ENCODE peak calls at places on chromosomes 2 and 18, in eight cellular contexts. C is transverse colon; A is CD4-positive, CD25-positive, alpha-beta regulatory T cell; Z is CD4-positive, alpha-beta T cell; Y is psoas muscle; H is IMR-90; V is coronary artery; F is endodermal cell. R is an unnamed sample.

GRCh38 chr2:165970663-165971062 is 17.1 kb upstream of the TTC21B start:
- DNase-seq in Y (no peak), H (no peak), V (no peak), C (no peak), Z (no peak), F (no peak), A (no peak), R (no peak)

GRCh38 chr2:212939777-212940531 is 211.5 kb downstream of the IKZF2 start:
- DNase-seq in C (peak), H (no peak), V (no peak), Z (no peak), A (no peak), F (peak), Y (no peak), R (no peak)

GRCh38 chr18:73264562-73264921 is 396.8 kb upstream of the NETO1 start:
- DNase-seq in V (no peak), F (no peak), Y (no peak), Z (no peak), A (no peak), C (no peak), H (no peak), R (no peak)

GRCh38 chr2:218954541-218955300 is 4.7 kb upstream of the CDK5R2 start:
- DNase-seq in A (no peak), F (no peak), H (no peak), V (no peak), Z (no peak), Y (no peak), C (no peak), R (no peak)

GRCh38 chr18:41955688-41956087 is 654 bp downstream of the PIK3C3 start:
- DNase-seq in C (no peak), H (no peak), V (no peak), A (no peak), Z (no peak), F (no peak), Y (no peak), R (no peak)

GRCh38 chr2:28950941-28951630 is 30.0 kb upstream of the TOGARAM2 start:
- DNase-seq in V (no peak), F (no peak), A (no peak), Z (no peak), Y (no peak), H (no peak), C (no peak), R (no peak)

GRCh38 chr2:9771481-9772017 is 71.7 kb upstream of the TAF1B start:
- DNase-seq in C (no peak), V (no peak), Y (no peak), H (peak), Z (no peak), F (peak), A (no peak), R (no peak)

GRCh38 chr2:17800693-17801458 is 15.4 kb upstream of the MSGN1 start:
- DNase-seq in C (peak), H (no peak), F (no peak), Z (no peak), V (no peak), Y (no peak), A (no peak), R (no peak)

GRCh38 chr2:124281556-124281955 is 256.5 kb downstream of the CNTNAP5 start:
- DNase-seq in H (no peak), C (no peak), A (no peak), F (no peak), Y (peak), V (no peak), Z (no peak), R (no peak)

GRCh38 chr2:133773862-133774674 is 205.8 kb upstream of the NCKAP5 start:
- DNase-seq in V (no peak), H (no peak), A (no peak), C (no peak), Z (no peak), Y (no peak), F (no peak), R (no peak)

GRCh38 chr2:26702025-26702424 is 9.5 kb downstream of the KCNK3 start:
- DNase-seq in C (no peak), F (no peak), Z (no peak), Y (no peak), H (peak), A (no peak), V (no peak), R (no peak)

GRCh38 chr2:127078691-127079270 is 28.2 kb downstream of the BIN1 start:
- DNase-seq in F (no peak), Z (no peak), Y (peak), V (no peak), C (no peak), A (no peak), H (no peak), R (no peak)

GRCh38 chr2:202261531-202261930 is 4.0 kb upstream of the NOP58 start:
- DNase-seq in C (no peak), H (peak), F (no peak), V (no peak), Z (no peak), A (no peak), Y (no peak), R (no peak)

GRCh38 chr2:133956434-133956935 is 297.4 kb upstream of the MGAT5 start:
- DNase-seq in Y (no peak), H (no peak), Z (no peak), F (no peak), A (no peak), C (no peak), V (no peak), R (no peak)

GRCh38 chr2:60926751-60927568 is 45.6 kb downstream of the REL start:
- DNase-seq in C (no peak), F (no peak), Y (no peak), A (no peak), H (peak), V (no peak), Z (no peak), R (no peak)

GRCh38 chr2:37635359-37636208 is 35.9 kb downstream of the CDC42EP3 start:
- DNase-seq in F (no peak), V (no peak), Y (no peak), H (peak), A (peak), C (peak), Z (peak), R (peak)

GRCh38 chr2:37633234-37633633 is 38.2 kb downstream of the CDC42EP3 start:
- DNase-seq in C (no peak), Y (no peak), F (no peak), V (no peak), H (no peak), A (no peak), Z (no peak), R (no peak)

GRCh38 chr2:37632310-37632709 is 39.1 kb downstream of the CDC42EP3 start:
- DNase-seq in V (no peak), F (no peak), Z (no peak), Y (no peak), H (peak), C (no peak), A (no peak), R (no peak)

GRCh38 chr2:37634914-37635358 is 36.5 kb downstream of the CDC42EP3 start:
- DNase-seq in A (no peak), H (no peak), V (no peak), C (no peak), Y (no peak), F (no peak), Z (no peak), R (no peak)

DNA sequence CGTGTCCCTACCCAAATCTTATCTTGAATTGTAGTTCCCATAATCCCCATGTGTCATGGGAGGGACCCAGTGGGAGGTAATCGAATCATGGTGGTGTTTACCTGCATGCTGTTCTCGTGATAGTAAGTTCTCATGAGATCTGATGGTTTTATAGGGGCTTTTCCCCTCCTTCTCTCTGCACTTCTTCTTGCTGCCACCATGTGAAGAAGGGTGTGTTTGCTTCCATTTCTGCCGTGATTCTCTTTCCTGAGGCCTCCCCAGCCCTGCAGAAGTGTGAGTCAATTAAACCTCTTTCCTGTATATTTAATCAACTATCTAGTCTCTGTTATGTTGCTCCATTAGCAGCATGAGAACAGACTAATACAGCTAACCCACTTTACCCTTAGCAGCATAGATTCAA is 37.6 kb downstream of the CDC42EP3 start:
- DNase-seq in H (no peak), C (no peak), F (no peak), Z (no peak), V (no peak), Y (no peak), A (no peak), R (no peak)
- H3K27ac ChIP-seq in H (no peak), C (no peak), F (no peak), Z (no peak), V (no peak), Y (peak), A (peak), R (no peak)

GRCh38 chr2:12603781-12604180 is 113.0 kb upstream of the TRIB2 start:
- DNase-seq in F (no peak), V (no peak), H (no peak), Z (no peak), A (no peak), C (no peak), Y (no peak), R (no peak)

GRCh38 chr2:12605936-12606335 is 110.8 kb upstream of the TRIB2 start:
- DNase-seq in C (no peak), H (peak), V (no peak), Y (no peak), F (no peak), A (no peak), Z (no peak), R (no peak)

GRCh38 chr2:12606472-12607000 is 110.2 kb upstream of the TRIB2 start:
- DNase-seq in A (no peak), Z (no peak), C (no peak), H (peak), V (no peak), F (no peak), Y (no peak), R (no peak)

GRCh38 chr2:12604248-12604801 is 112.4 kb upstream of the TRIB2 start:
- DNase-seq in A (no peak), Z (no peak), V (no peak), C (no peak), F (no peak), H (no peak), Y (no peak), R (no peak)

DNA sequence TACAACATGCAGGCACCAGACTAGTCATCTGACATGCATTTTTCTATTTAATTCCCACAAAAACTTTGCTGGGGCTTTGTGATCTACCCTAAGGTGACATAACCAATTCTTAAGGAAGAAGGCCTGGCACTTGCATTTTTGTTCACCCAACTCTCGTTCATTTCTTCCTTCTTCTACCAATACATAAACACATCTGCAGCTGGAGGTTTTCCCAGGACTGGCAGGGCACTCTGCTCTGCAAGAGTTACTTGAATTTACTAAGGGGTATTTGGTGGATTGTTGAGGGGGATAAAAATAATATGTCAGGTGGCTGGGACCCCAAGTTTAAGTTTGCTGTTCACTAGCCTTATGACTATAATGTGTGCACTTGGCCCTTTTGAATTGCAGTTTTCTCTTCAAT is 111.4 kb upstream of the TRIB2 start:
- DNase-seq in V (no peak), Y (no peak), H (no peak), F (no peak), C (no peak), A (no peak), Z (no peak), R (no peak)
- H3K27ac ChIP-seq in V (no peak), Y (no peak), H (no peak), F (no peak), C (no peak), A (no peak), Z (no peak), R (no peak)

GRCh38 chr2:54629390-54629789 is 94.1 kb upstream of the EML6 start:
- DNase-seq in H (no peak), Z (no peak), F (no peak), Y (no peak), A (no peak), V (no peak), C (no peak), R (no peak)

GRCh38 chr2:54629914-54630609 is 93.4 kb upstream of the EML6 start:
- DNase-seq in Y (peak), F (no peak), V (no peak), Z (no peak), A (no peak), H (peak), C (peak), R (peak)

GRCh38 chr2:54628957-54629356 is 94.5 kb upstream of the EML6 start:
- DNase-seq in V (no peak), A (no peak), F (no peak), C (no peak), Z (no peak), H (no peak), Y (no peak), R (no peak)

GRCh38 chr2:54631755-54632154 is 91.7 kb upstream of the EML6 start:
- DNase-seq in V (no peak), Y (no peak), C (no peak), A (no peak), Z (no peak), F (no peak), H (no peak), R (no peak)

GRCh38 chr2:54630841-54631497 is 92.5 kb upstream of the EML6 start:
- DNase-seq in A (no peak), F (no peak), C (no peak), V (no peak), Z (no peak), H (no peak), Y (peak), R (no peak)
- H3K27ac ChIP-seq in A (no peak), F (no peak), C (no peak), V (no peak), Z (no peak), H (no peak), Y (peak), R (peak)

DNA sequence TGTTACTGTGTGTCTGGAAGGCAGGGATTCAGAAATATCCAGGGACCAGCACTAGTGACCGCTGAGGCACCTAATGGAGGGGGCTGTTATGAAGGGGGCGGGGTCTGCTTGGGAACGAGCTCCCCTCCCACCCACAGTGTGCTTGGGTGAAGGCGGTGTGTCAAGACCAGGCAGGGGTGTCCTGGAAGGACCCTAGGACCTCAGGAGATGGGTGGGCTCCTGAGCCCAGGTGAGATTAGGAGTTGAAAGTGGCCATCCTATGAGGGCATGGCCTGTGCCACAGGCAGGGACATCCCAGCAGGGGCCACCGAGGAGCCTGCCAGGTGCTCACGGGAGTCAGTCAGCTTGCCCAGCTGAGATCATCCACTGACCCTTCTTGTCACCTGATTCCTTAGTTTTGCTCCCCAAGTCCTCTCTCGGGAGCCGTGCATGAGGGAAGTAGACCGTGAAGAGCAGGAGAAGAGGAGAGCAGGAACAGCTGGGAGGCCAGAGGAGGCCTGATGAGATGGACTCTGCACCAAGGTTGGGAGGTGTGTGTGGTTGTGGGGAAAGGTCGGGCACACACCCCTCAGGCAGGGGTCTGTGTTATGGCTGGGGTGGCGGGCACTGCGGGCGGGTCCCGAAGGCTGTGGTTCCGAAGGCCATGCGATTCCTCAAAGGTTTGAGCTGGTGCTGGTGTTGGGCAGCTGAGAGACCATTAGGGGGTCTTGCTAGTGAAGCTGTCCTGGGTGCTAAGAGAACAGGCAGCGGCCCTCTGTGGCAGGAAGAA is 180.9 kb upstream of the HS6ST1 start:
- DNase-seq in F (peak), A (no peak), C (no peak), Z (no peak), V (peak), Y (no peak), H (no peak), R (peak)
- H3K27ac ChIP-seq in F (no peak), A (no peak), C (no peak), Z (no peak), V (no peak), Y (no peak), H (no peak), R (no peak)

DNA sequence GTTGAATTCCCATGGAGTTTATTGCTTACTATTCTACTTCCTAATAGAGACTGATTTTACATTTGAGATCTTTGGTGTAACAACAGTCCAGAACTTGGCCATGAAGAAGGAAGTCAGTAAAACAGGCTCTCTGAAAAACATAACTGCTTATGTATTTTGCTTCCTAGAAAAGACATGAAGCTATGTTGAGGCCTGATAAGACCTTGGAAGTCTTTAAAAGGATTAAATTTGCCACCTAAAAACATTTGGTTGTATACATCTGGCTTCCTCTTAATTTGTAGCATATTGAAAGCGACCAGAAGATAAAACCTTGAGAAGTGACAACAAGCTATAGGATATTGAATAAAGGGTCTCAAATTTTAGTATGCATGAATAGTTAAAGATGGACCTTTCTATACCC is 36.4 kb downstream of the PTRHD1 start:
- DNase-seq in A (no peak), C (no peak), V (no peak), Y (no peak), F (no peak), H (no peak), Z (no peak), R (no peak)
- H3K27ac ChIP-seq in A (no peak), C (no peak), V (no peak), Y (no peak), F (no peak), H (no peak), Z (no peak), R (no peak)

DNA sequence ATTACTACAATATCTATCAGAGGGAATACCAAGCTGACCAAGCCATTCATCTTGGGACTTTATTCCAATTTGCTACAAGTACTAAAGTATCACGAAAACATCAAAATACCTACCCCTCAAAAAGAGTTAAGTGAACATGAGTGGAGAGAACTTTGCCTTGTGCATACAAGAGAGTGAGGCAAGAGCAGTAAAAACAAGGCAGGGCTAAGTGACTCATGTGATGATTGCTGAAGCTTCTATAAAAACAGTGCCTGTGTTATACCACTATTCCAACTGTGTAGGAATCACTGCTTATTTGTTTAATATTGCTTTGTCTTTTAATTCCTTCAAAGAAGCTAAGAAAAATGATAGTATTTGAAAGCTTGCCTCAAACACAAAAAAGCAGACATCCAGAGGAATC is 61.2 kb downstream of the FARSB start:
- DNase-seq in H (peak), Y (no peak), A (no peak), Z (no peak), V (no peak), F (no peak), C (peak), R (no peak)
- H3K27ac ChIP-seq in H (no peak), Y (no peak), A (no peak), Z (no peak), V (no peak), F (no peak), C (peak), R (no peak)

DNA sequence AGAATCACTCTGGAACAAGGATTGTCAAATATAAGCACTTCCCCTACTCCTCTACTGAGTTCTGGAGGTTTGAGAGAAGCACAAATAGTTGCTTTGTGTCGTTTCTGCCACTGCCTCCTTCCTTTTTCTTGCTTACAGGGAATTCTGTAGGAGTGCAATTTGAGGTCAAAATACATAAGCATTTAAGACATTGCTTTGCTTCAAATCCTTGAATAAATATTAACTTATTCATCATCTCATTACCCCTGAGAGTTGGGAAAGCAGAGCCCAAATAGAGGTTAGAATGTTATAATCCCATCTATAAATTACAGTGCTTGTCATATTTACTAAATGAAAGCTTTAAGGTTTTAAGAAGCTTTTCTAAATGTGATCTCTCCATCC is 277.0 kb upstream of the FN1 start:
- DNase-seq in C (no peak), V (no peak), F (no peak), H (peak), Y (no peak), A (no peak), Z (no peak), R (no peak)
- H3K27ac ChIP-seq in C (peak), V (peak), F (no peak), H (peak), Y (no peak), A (no peak), Z (no peak), R (no peak)

DNA sequence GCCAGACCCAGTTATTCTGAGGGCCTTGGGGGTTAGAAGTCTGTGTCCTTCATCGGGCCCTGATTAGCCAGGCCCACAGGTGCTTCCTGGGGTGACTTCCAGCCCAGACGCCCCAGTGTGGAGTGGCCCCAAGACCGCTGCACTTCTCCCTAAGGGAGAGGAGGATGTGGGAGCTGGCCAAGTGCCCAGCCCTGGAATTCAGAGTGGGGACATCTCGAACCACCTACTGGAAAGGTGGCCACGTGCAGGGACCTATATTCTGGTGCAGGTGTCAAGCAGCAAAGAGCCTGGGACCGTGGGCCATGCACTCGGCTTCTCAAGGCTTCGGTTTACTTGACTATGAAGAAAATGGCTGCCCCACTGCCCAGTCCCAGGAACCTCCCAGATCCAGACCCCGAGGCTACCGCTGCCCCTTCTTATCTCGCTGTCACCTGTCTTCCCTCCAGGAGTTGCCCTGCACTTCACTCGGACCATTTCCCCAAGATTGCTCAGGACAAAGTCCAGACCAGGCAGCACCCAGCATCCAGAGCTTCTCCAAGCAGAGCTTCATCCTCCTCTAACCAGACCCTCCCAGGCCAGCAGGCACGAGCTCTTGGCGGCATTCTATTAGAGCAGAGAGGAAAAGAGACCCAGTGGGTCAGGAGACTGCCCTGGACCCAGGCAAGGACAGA is 142.8 kb upstream of the ID2 start:
- DNase-seq in A (no peak), V (no peak), Z (no peak), H (no peak), Y (no peak), C (no peak), F (peak), R (no peak)
- H3K27ac ChIP-seq in A (no peak), V (no peak), Z (no peak), H (no peak), Y (no peak), C (peak), F (no peak), R (peak)

GRCh38 chr2:85414761-85415498 is 3.6 kb upstream of the SH2D6 start:
- DNase-seq in C (no peak), F (no peak), A (no peak), Y (no peak), V (no peak), H (no peak), Z (no peak), R (no peak)
- H3K27ac ChIP-seq in C (no peak), F (no peak), A (no peak), Y (no peak), V (no peak), H (no peak), Z (no peak), R (no peak)

R was measured in adrenal gland.